ENCODE peak calls at places on chromosomes 6 and 20, in five cellular contexts. E, U, J, P and N are unnamed samples.

GRCh38 chr6:90285611-90286381 is 10.8 kb downstream of the BACH2 start:
- DNase-seq in E (peak), U (peak), J (peak), P (peak), N (peak)

GRCh38 chr6:51016489-51016888 is 197.8 kb downstream of the TFAP2B start:
- DNase-seq in E (no peak), U (no peak), J (no peak), P (no peak), N (no peak)

GRCh38 chr6:15264902-15265761 is 19.3 kb downstream of the JARID2 start:
- DNase-seq in E (no peak), U (no peak), J (no peak), P (peak), N (no peak)

GRCh38 chr20:23668477-23668951 is 20.3 kb downstream of the CST4 start:
- DNase-seq in E (peak), U (no peak), J (peak), P (peak), N (peak)

GRCh38 chr20:14498809-14499208 is 161.4 kb upstream of the FLRT3 start:
- DNase-seq in E (no peak), U (no peak), J (no peak), P (no peak), N (no peak)

GRCh38 chr6:50087231-50087954 is 37.7 kb upstream of the DEFB112 start:
- DNase-seq in E (no peak), U (no peak), J (no peak), P (no peak), N (no peak)

GRCh38 chr6:37502703-37503485 is 3.2 kb upstream of the CCDC167 start:
- DNase-seq in E (peak), U (no peak), J (no peak), P (no peak), N (no peak)

GRCh38 chr6:378090-378957 is 13.2 kb upstream of the IRF4 start:
- DNase-seq in E (peak), U (no peak), J (no peak), P (no peak), N (no peak)

GRCh38 chr6:131867744-131868143 is 59.9 kb downstream of the ENPP1 start:
- DNase-seq in E (no peak), U (no peak), J (no peak), P (no peak), N (no peak)

GRCh38 chr6:68575765-68576439 is 59.2 kb upstream of the ADGRB3 start:
- DNase-seq in E (peak), U (no peak), J (no peak), P (peak), N (no peak)

GRCh38 chr20:57647006-57647932 is 27.0 kb upstream of the ZBP1 start:
- DNase-seq in E (peak), U (no peak), J (no peak), P (no peak), N (no peak)

GRCh38 chr6:31558631-31559500 is 11.5 kb downstream of the NFKBIL1 start:
- DNase-seq in E (peak), U (no peak), J (no peak), P (peak), N (peak)

GRCh38 chr20:56735087-56735642 is 106.1 kb downstream of the TFAP2C start:
- DNase-seq in E (no peak), U (no peak), J (no peak), P (no peak), N (no peak)

GRCh38 chr20:50276119-50277063 is 85.8 kb downstream of the CEBPB start:
- DNase-seq in E (peak), U (no peak), J (no peak), P (peak), N (no peak)

GRCh38 chr6:80543598-80544181 is 437.2 kb downstream of the BCKDHB start:
- DNase-seq in E (no peak), U (no peak), J (no peak), P (no peak), N (no peak)

GRCh38 chr6:85390775-85391174 is 59.1 kb upstream of the NT5E start:
- DNase-seq in E (no peak), U (no peak), J (no peak), P (no peak), N (no peak)

GRCh38 chr6:83852528-83853177 is 507 bp upstream of the RIPPLY2 start:
- DNase-seq in E (no peak), U (no peak), J (no peak), P (no peak), N (no peak)

GRCh38 chr6:2140438-2141128 is 104.8 kb downstream of the GMDS start:
- DNase-seq in E (no peak), U (no peak), J (no peak), P (no peak), N (no peak)

GRCh38 chr6:84536914-84537638 is 227.3 kb downstream of the TBX18 start:
- DNase-seq in E (no peak), U (no peak), J (no peak), P (no peak), N (no peak)

GRCh38 chr6:14520029-14520428 is 402.5 kb downstream of the CD83 start:
- DNase-seq in E (no peak), U (no peak), J (no peak), P (no peak), N (no peak)

GRCh38 chr20:41540459-41540858 is 77.7 kb downstream of the CHD6 start:
- DNase-seq in E (no peak), U (no peak), J (no peak), P (no peak), N (no peak)

GRCh38 chr20:3168079-3168828 is 5.1 kb downstream of the LZTS3 start:
- DNase-seq in E (peak), U (no peak), J (no peak), P (peak), N (no peak)

GRCh38 chr6:25695671-25696070 is 43.7 kb downstream of the SCGN start:
- DNase-seq in E (no peak), U (no peak), J (no peak), P (no peak), N (no peak)

GRCh38 chr6:111642463-111643158 is 36.9 kb upstream of the TRAF3IP2 start:
- DNase-seq in E (no peak), U (no peak), J (peak), P (peak), N (peak)

GRCh38 chr6:158481612-158482473 is 78.0 kb upstream of the TMEM181 start:
- DNase-seq in E (no peak), U (no peak), J (no peak), P (no peak), N (peak)

GRCh38 chr20:4613718-4614620 is 107.7 kb upstream of the PRND start:
- DNase-seq in E (no peak), U (peak), J (peak), P (peak), N (peak)

GRCh38 chr6:110514818-110515217 is 38.4 kb upstream of the SLC22A16 start:
- DNase-seq in E (no peak), U (no peak), J (no peak), P (no peak), N (no peak)

GRCh38 chr6:72182337-72183246 is 296.2 kb downstream of the RIMS1 start:
- DNase-seq in E (no peak), U (peak), J (no peak), P (no peak), N (peak)

GRCh38 chr20:51532577-51533191 is 9.8 kb downstream of the NFATC2 start:
- DNase-seq in E (peak), U (no peak), J (no peak), P (peak), N (no peak)

GRCh38 chr6:91476000-91476399 is 889.1 kb upstream of the MAP3K7 start:
- DNase-seq in E (no peak), U (no peak), J (no peak), P (peak), N (peak)

GRCh38 chr6:28896505-28897392 is 27.0 kb downstream of the TRIM27 start:
- DNase-seq in E (peak), U (peak), J (peak), P (peak), N (peak)

GRCh38 chr20:3630429-3630828 is 32.8 kb downstream of the GFRA4 start:
- DNase-seq in E (no peak), U (no peak), J (no peak), P (no peak), N (no peak)

GRCh38 chr6:29399525-29399924 is 4.1 kb downstream of the OR12D2 start:
- DNase-seq in E (no peak), U (no peak), J (no peak), P (no peak), N (no peak)

GRCh38 chr6:25411316-25411961 is 132.3 kb downstream of the CARMIL1 start:
- DNase-seq in E (no peak), U (no peak), J (no peak), P (no peak), N (no peak)

GRCh38 chr20:32316667-32317066 is 39.2 kb downstream of the KIF3B start:
- DNase-seq in E (no peak), U (no peak), J (no peak), P (no peak), N (no peak)

GRCh38 chr6:167350731-167351655 is 26.1 kb downstream of the TTLL2 start:
- DNase-seq in E (peak), U (peak), J (peak), P (peak), N (peak)

GRCh38 chr6:120869397-120869796 is 464.9 kb downstream of the TBC1D32 start:
- DNase-seq in E (no peak), U (no peak), J (no peak), P (no peak), N (no peak)

GRCh38 chr20:63980317-63980805 is 571 bp upstream of the PRPF6 start:
- DNase-seq in E (no peak), U (no peak), J (no peak), P (no peak), N (no peak)

DNA sequence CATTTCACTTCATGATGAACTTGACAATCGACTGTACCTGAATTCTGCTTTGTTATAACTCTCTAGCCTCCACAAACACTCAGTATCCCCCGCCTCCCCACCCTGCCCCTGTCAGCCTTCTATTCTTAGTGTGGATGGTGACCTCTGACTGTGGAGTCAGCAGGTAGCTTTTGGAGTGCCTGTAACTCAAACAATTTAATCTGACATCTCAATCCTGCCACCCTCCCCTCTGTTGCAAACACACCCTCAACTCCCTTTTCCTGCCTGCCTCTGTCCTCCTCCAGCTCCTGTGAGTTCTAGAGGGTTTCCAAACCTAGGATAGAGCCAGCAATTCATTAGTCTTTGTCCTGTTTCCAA is 20.3 kb downstream of the DAAM2 start:
- DNase-seq in E (no peak), U (no peak), J (no peak), P (no peak), N (no peak)
- TF ChIP-seq POLR2A in E (no peak), U (no peak), J (no peak), P (no peak), N (no peak)

GRCh38 chr6:16762547-16763477 is 1.6 kb upstream of the ATXN1 start:
- DNase-seq in E (peak), U (peak), J (peak), P (peak), N (peak)
- TF ChIP-seq POLR2A in E (no peak), U (no peak), J (no peak), P (peak), N (no peak)

GRCh38 chr6:35305117-35305516 is 7.5 kb downstream of the DEF6 start:
- DNase-seq in E (no peak), U (no peak), J (no peak), P (no peak), N (no peak)

GRCh38 chr6:35300848-35301247 is 3.2 kb downstream of the DEF6 start:
- DNase-seq in E (peak), U (no peak), J (no peak), P (no peak), N (no peak)

GRCh38 chr6:35304299-35304698 is 6.7 kb downstream of the DEF6 start:
- DNase-seq in E (peak), U (no peak), J (no peak), P (no peak), N (no peak)

GRCh38 chr6:35299674-35300073 is 2.1 kb downstream of the DEF6 start:
- DNase-seq in E (peak), U (no peak), J (no peak), P (peak), N (no peak)

GRCh38 chr6:35302604-35303218 is 5.1 kb downstream of the DEF6 start:
- DNase-seq in E (peak), U (no peak), J (no peak), P (peak), N (no peak)
- TF ChIP-seq POLR2A in E (no peak), U (no peak), J (no peak), P (no peak), N (no peak)

GRCh38 chr6:6543181-6543879 is 45.2 kb upstream of the LY86 start:
- DNase-seq in E (no peak), U (no peak), J (no peak), P (peak), N (no peak)

GRCh38 chr6:6547111-6547879 is 41.2 kb upstream of the LY86 start:
- DNase-seq in E (peak), U (peak), J (peak), P (peak), N (peak)

GRCh38 chr6:6542357-6542756 is 46.2 kb upstream of the LY86 start:
- DNase-seq in E (no peak), U (no peak), J (no peak), P (no peak), N (no peak)

GRCh38 chr6:6545616-6546317 is 42.8 kb upstream of the LY86 start:
- DNase-seq in E (no peak), U (no peak), J (no peak), P (no peak), N (no peak)

DNA sequence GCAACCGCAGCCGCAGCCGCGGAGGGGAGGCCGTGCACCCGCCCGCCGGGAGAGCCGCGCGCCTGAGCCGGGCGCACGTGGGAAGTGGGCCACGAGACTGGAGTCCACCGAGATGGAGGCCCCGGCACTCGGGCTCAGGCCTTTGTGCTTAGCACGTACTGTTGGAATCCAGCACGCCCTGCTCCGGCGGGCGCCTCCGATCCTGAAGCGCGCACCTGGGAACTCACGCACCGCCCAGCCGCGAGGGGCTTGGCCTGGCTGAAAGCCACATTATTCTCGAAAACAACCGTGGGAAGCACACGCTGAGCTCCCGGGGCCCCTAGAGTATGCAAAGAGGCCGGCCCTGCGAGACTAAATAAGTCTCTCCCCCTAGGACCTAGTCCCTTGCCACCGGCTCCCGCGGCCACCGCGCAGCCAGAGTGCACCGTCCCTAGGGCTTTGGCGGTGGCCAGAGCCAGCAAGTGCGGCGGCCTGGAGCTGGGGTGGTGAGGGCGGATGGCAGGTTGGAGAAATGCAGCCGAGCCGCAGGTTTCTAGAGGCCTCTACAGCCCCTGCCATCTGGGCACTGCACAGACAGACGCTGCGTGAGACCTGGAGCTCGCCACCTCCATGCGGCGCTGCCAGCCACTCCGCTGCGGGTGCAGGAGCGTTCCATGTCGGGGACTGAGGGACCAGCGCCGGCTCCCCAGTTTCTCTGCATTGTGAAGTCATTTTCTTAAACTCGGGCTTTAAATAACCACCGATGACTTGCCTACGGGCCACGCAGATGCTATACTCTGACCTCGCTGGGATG is 42.0 kb upstream of the LY86 start:
- DNase-seq in E (peak), U (no peak), J (no peak), P (peak), N (no peak)
- TF ChIP-seq POLR2A in E (no peak), U (no peak), J (no peak), P (no peak), N (no peak)